ENCODE peak calls at places on chromosomes 7 and 10, in nine cellular contexts. P is psoas muscle, J is right atrium auricular region, W is heart left ventricle, F is heart right ventricle, X is uterus, M is tibial nerve, B is astrocyte, E is A549. C is an unnamed sample.
A peak's percentile ranks its signal among the peaks of the same experiment; 100 is the strongest.

GRCh38 chr10:5944389-5945202 is 32.7 kb downstream of the IL15RA start:
- DNase-seq in J (peak; percentile 96), B (peak; percentile 100), X (peak; percentile 91), M (peak; percentile 88), F (no peak), W (peak; percentile 86), E (peak; percentile 75), P (peak; percentile 79), C (peak; percentile 91)

GRCh38 chr7:133253522-133253882 is 624 bp downstream of the EXOC4 start:
- DNase-seq in E (peak; percentile 6), P (no peak), X (no peak), M (peak; percentile 5), W (no peak), J (no peak), B (no peak), F (no peak), C (peak; percentile 43)

GRCh38 chr10:124362572-124362971 is 56.2 kb downstream of the OAT start:
- DNase-seq in W (no peak), E (no peak), B (no peak), X (no peak), F (no peak), M (no peak), J (no peak), P (no peak), C (no peak)

GRCh38 chr7:36416251-36416650 is 26.6 kb downstream of the ANLN start:
- DNase-seq in M (no peak), B (no peak), E (no peak), X (no peak), P (no peak), W (no peak), F (no peak), J (no peak), C (no peak)

GRCh38 chr7:15765753-15766152 is 79.3 kb upstream of the MEOX2 start:
- DNase-seq in P (no peak), F (peak; percentile 15), J (no peak), B (no peak), X (no peak), W (peak; percentile 57), M (no peak), E (no peak), C (no peak)

GRCh38 chr7:16668049-16668858 is 22.3 kb downstream of the BZW2 start:
- DNase-seq in W (peak; percentile 40), E (peak; percentile 96), J (peak; percentile 90), B (peak; percentile 100), P (peak; percentile 70), X (peak; percentile 77), F (peak; percentile 33), M (peak; percentile 65), C (peak; percentile 68)

GRCh38 chr7:87427289-87427688 is 48.2 kb downstream of the ABCB4 start:
- DNase-seq in M (peak; percentile 24), P (no peak), B (no peak), E (no peak), X (no peak), J (no peak), W (no peak), F (no peak), C (no peak)

GRCh38 chr7:76375251-76375650 is 16.5 kb upstream of the YWHAG start:
- DNase-seq in B (no peak), M (no peak), E (no peak), F (no peak), W (no peak), X (no peak), P (no peak), J (no peak), C (no peak)

GRCh38 chr10:53088956-53089355 is 316.4 kb upstream of the MBL2 start:
- DNase-seq in P (no peak), F (no peak), J (no peak), X (no peak), E (no peak), M (no peak), B (no peak), W (no peak), C (no peak)

GRCh38 chr10:84510121-84510520 is 181.7 kb downstream of the CCSER2 start:
- DNase-seq in P (no peak), X (no peak), M (no peak), W (no peak), J (no peak), B (peak; percentile 61), E (no peak), F (no peak), C (no peak)

GRCh38 chr7:81280531-81280930 is 361.7 kb upstream of the SEMA3C start:
- DNase-seq in F (no peak), W (no peak), B (no peak), J (no peak), M (no peak), P (no peak), E (no peak), X (no peak), C (no peak)

GRCh38 chr7:22123139-22123538 is 177.4 kb upstream of the CDCA7L start:
- DNase-seq in P (no peak), J (peak; percentile 66), B (no peak), W (peak; percentile 45), X (no peak), F (no peak), M (no peak), E (no peak), C (no peak)

GRCh38 chr10:124353896-124354295 is 64.8 kb downstream of the OAT start:
- DNase-seq in J (no peak), X (no peak), B (no peak), F (no peak), M (no peak), E (no peak), W (no peak), P (no peak), C (no peak)

GRCh38 chr10:110835841-110836240 is 35.9 kb upstream of the PDCD4 start:
- DNase-seq in X (no peak), B (no peak), W (no peak), P (no peak), E (no peak), M (no peak), F (no peak), J (no peak), C (no peak)

GRCh38 chr10:110834622-110835219 is 37.0 kb upstream of the PDCD4 start:
- DNase-seq in P (no peak), E (no peak), M (no peak), F (peak; percentile 34), B (no peak), X (peak; percentile 66), J (peak; percentile 77), W (no peak), C (peak; percentile 78)

GRCh38 chr10:110833941-110834621 is 37.6 kb upstream of the PDCD4 start:
- DNase-seq in J (no peak), P (no peak), F (no peak), B (no peak), X (no peak), M (no peak), E (no peak), W (no peak), C (peak; percentile 86)

GRCh38 chr10:110829721-110830410 is 41.9 kb upstream of the PDCD4 start:
- DNase-seq in F (no peak), J (no peak), E (no peak), M (no peak), P (no peak), X (no peak), B (no peak), W (no peak), C (no peak)

GRCh38 chr10:110833234-110833940 is 38.3 kb upstream of the PDCD4 start:
- DNase-seq in E (no peak), W (no peak), J (no peak), F (no peak), P (no peak), M (no peak), B (no peak), X (no peak), C (peak; percentile 61)
- H3K4me1 ChIP-seq in E (no peaks in the 10 kb centered on the region), W (peaks cover 41% of the 10 kb centered on the region), J (peaks cover 68% of the 10 kb centered on the region), F (peaks cover 22% of the 10 kb centered on the region), P (peaks cover 40% of the 10 kb centered on the region), M (peaks cover 11% of the 10 kb centered on the region), B (no peaks in the 10 kb centered on the region), X (peaks cover 11% of the 10 kb centered on the region), C (peaks cover 57% of the 10 kb centered on the region)

DNA sequence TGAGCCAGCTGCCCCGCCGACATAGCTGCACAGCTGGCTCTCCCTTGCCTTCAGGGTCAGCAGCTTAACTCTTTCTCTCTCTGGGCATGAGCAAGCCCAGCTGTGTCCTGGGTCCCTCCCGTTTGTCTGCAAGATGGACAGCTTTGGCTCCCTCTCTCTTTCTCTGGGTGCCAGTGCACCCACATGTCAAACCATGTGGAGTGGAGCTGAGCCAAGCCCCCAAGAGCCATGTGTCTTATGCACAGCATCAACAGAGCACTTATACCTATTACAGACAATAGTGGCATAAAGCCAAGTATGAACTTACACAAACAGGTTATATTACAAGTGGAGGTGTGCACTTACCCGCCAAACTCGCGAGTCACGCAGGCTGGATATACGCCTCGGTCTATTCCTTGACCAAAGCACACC is 35.7 kb upstream of the MTPAP start:
- DNase-seq in J (no peak), M (no peak), W (no peak), E (peak; percentile 67), X (no peak), F (no peak), B (peak; percentile 14), P (no peak), C (no peak)
- TF ChIP-seq CTCF in J (peak; percentile 61), M (peak; percentile 13), W (no peak), E (peak; percentile 36), X (no peak), F (peak; percentile 44), B (no peak), P (peak; percentile 12), C (no peak)

GRCh38 chr7:150466477-150466876 is 16.0 kb downstream of the GIMAP8 start:
- DNase-seq in F (no peak), J (no peak), W (no peak), E (no peak), B (no peak), M (no peak), P (no peak), X (no peak), C (no peak)
- H3K4me3 ChIP-seq in F (peak overlapping the region; percentile 44), J (peak overlapping the region; percentile 27), W (no peak overlapping the region), E (no peak overlapping the region), B (no peak overlapping the region), M (peak overlapping the region; percentile 31), P (peak overlapping the region; percentile 34), X (no peak overlapping the region), C (no peak overlapping the region)

DNA sequence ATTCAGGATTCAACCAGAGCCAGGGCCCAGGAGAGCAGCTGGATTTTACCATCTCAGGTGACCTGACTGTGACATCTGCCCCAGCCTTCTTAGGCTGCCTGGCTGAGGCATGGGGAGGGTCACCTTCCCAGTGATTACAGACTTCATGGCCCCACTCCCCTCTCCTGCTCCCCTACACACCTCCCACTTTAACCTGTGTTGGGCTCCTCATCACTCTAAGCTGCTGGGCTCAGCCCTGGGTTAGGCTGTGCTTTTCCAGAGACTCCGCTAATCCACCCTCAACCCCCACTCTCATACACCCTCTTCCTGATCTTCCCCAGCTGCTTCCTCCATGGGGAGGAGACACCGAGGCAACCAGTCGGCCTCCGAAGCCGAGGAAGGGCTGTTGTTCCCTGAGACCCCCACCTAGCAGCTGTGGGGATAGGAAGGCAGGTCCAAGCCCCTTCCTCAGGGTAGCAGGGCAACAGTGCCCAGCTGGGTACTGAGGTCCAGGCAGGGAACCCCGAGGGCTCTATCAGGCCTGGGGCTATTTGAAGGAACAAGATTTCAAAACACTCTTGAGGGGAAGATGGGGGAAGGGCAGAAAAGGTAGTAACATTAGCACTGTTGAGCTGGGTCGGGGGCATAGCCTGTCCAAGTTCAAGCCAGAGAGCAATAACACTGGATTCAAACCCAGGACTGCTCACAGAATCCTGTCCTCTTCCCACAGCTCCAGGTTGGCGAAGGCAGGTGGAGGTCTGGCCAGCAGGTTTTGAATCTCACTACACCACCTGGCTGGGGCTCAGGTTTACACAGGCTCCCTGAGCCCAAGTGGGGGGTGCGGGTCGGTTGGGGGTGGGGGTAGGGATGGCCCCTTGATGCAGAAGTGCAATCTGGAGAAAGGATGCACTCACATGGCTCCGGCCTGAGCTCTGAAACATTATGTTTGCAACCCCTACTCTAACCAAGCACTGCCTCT is 1.8 kb downstream of the IMPDH1 start:
- DNase-seq in M (no peak), E (no peak), W (no peak), X (no peak), J (no peak), B (no peak), F (no peak), P (no peak), C (no peak)
- H3K4me1 ChIP-seq in M (peaks cover 33% of the 10 kb centered on the region), E (peaks cover 42% of the 10 kb centered on the region), W (peaks cover 57% of the 10 kb centered on the region), X (no peaks in the 10 kb centered on the region), J (peaks cover 51% of the 10 kb centered on the region), B (peaks cover 29% of the 10 kb centered on the region), F (peaks cover 13% of the 10 kb centered on the region), P (peaks cover 13% of the 10 kb centered on the region), C (peaks cover 32% of the 10 kb centered on the region)

C was measured in body of pancreas.